ENCODE peak calls at places on chromosomes 12 and 14, in eight cellular contexts. K, H, W, Y, G, O, D and R are unnamed samples.
A peak's percentile ranks its signal among the peaks of the same experiment; 100 is the strongest.

GRCh38 chr12:72610854-72611358 is 338.7 kb downstream of the TRHDE start:
- DNase-seq in H (peak; percentile 10), G (peak; percentile 74), W (no peak), O (peak; percentile 24), Y (no peak), D (no peak), K (no peak), R (no peak)

GRCh38 chr14:101849125-101849524 is 87.6 kb downstream of the PPP2R5C start:
- DNase-seq in D (no peak), H (no peak), W (no peak), O (peak; percentile 27), Y (no peak), K (no peak), G (no peak), R (no peak)

GRCh38 chr12:52200086-52200782 is 8.4 kb upstream of the KRT80 start:
- DNase-seq in O (peak; percentile 52), Y (peak; percentile 72), G (no peak), W (no peak), K (no peak), H (peak; percentile 91), D (no peak), R (no peak)

GRCh38 chr14:69049675-69050074 is 70.6 kb upstream of the ACTN1 start:
- DNase-seq in G (no peak), W (peak; percentile 69), D (no peak), O (no peak), H (no peak), K (peak; percentile 67), Y (no peak), R (no peak)

GRCh38 chr12:113242018-113242418 is 20.8 kb downstream of the TPCN1 start:
- DNase-seq in H (no peak), W (no peak), Y (peak; percentile 26), K (peak; percentile 41), D (no peak), G (no peak), O (no peak), R (no peak)

GRCh38 chr14:74582910-74583581 is 29.0 kb downstream of the LTBP2 start:
- DNase-seq in G (no peak), Y (no peak), K (no peak), H (no peak), O (peak; percentile 54), D (no peak), W (peak; percentile 54), R (no peak)

GRCh38 chr14:97924922-97925613 is 1127.9 kb downstream of the VRK1 start:
- DNase-seq in H (no peak), K (no peak), W (no peak), Y (no peak), G (no peak), D (no peak), O (no peak), R (no peak)

GRCh38 chr14:38145142-38145541 is 62.6 kb upstream of the SSTR1 start:
- DNase-seq in Y (no peak), W (no peak), D (no peak), O (no peak), H (no peak), G (no peak), K (no peak), R (no peak)

GRCh38 chr12:64780531-64781373 is 21.5 kb upstream of the GNS start:
- DNase-seq in Y (peak; percentile 47), W (peak; percentile 20), G (peak; percentile 66), K (no peak), O (peak; percentile 52), D (no peak), H (peak; percentile 82), R (no peak)

GRCh38 chr12:81088221-81088620 is 10.3 kb downstream of the ACSS3 start:
- DNase-seq in W (no peak), H (no peak), O (no peak), G (no peak), Y (no peak), D (no peak), K (no peak), R (no peak)

GRCh38 chr12:81084848-81085350 is 7.0 kb downstream of the ACSS3 start:
- DNase-seq in G (no peak), D (no peak), K (no peak), H (no peak), O (no peak), Y (no peak), W (no peak), R (no peak)

GRCh38 chr12:81083906-81084513 is 6.1 kb downstream of the ACSS3 start:
- DNase-seq in W (no peak), Y (no peak), H (no peak), O (no peak), D (no peak), K (no peak), G (no peak), R (no peak)

GRCh38 chr12:81085832-81086231 is 8.0 kb downstream of the ACSS3 start:
- DNase-seq in K (no peak), G (no peak), D (no peak), H (no peak), W (no peak), O (no peak), Y (no peak), R (no peak)

DNA sequence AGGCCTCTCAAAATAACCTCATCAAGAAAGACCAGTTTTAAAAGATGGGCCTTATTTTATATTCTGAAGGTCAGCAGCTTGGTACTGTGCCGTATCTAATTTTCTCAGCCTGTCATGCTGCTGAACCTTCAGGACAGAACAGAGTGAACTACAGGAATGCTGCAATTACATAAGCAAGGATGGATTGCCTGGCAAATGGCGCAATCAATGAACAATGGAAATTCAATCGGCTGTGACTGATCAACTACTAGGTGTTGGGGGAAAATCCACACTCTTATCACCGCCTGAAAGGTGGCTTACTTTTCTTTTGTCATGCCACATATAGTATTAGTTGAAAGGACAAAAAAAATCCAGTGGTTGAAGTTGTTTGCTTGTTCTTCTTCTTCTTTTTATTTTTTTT is 8.5 kb downstream of the ACSS3 start:
- DNase-seq in Y (no peak), K (no peak), D (no peak), W (no peak), G (peak; percentile 52), H (no peak), O (no peak), R (no peak)
- H3K4me3 ChIP-seq in Y (no peak overlapping the region), K (no peak overlapping the region), D (no peak overlapping the region), W (no peak overlapping the region), G (no peak overlapping the region), H (no peak overlapping the region), O (no peak overlapping the region), R (no peak overlapping the region)

DNA sequence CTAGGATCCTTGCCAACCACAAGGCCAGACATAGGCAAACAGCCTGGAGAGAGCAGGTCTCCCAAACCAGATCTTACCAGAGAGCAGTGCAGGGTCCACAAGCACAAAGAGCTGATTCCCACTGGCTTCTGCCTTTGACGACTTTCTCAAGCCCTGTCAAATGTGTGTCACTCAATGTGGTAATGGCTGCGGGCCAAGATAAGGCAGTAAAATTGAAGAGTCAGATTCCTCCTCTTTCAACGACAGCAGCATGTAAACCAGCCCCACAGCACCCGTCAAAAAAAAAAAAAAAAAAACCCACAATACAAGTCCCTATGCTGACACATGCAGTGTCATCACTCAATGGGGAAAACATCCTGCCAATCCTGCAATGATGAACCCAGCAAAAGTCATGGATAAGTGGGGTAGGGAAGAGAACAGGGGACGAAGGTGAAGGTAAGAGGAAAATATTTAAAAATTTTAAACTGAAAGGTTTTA is at the start of gene STON2:
- DNase-seq in K (peak; percentile 71), H (no peak), W (peak; percentile 19), O (no peak), Y (no peak), D (no peak), G (no peak), R (peak; percentile 6)
- H3K4me3 ChIP-seq in K (no peak within 1 kb of the TSS), H (no peak within 1 kb of the TSS), W (no peak within 1 kb of the TSS), O (no peak within 1 kb of the TSS), Y (no peak within 1 kb of the TSS), D (no peak within 1 kb of the TSS), G (no peak within 1 kb of the TSS), R (no peak within 1 kb of the TSS)

GRCh38 chr14:35384386-35385041 is 20.0 kb downstream of the NFKBIA start:
- DNase-seq in Y (no peak), G (no peak), H (no peak), D (no peak), O (no peak), K (peak; percentile 96), W (peak; percentile 70), R (no peak)

GRCh38 chr14:35380794-35381193 is 23.8 kb downstream of the NFKBIA start:
- DNase-seq in D (no peak), H (no peak), G (no peak), Y (no peak), K (peak; percentile 57), W (no peak), O (no peak), R (no peak)

GRCh38 chr14:35385042-35385839 is 19.3 kb downstream of the NFKBIA start:
- DNase-seq in W (peak; percentile 88), G (no peak), O (peak; percentile 90), D (no peak), H (peak; percentile 58), Y (peak; percentile 45), K (peak; percentile 95), R (no peak)

GRCh38 chr14:35386673-35387125 is 17.9 kb downstream of the NFKBIA start:
- DNase-seq in Y (no peak), H (no peak), D (no peak), O (peak; percentile 53), W (peak; percentile 54), K (no peak), G (no peak), R (no peak)

DNA sequence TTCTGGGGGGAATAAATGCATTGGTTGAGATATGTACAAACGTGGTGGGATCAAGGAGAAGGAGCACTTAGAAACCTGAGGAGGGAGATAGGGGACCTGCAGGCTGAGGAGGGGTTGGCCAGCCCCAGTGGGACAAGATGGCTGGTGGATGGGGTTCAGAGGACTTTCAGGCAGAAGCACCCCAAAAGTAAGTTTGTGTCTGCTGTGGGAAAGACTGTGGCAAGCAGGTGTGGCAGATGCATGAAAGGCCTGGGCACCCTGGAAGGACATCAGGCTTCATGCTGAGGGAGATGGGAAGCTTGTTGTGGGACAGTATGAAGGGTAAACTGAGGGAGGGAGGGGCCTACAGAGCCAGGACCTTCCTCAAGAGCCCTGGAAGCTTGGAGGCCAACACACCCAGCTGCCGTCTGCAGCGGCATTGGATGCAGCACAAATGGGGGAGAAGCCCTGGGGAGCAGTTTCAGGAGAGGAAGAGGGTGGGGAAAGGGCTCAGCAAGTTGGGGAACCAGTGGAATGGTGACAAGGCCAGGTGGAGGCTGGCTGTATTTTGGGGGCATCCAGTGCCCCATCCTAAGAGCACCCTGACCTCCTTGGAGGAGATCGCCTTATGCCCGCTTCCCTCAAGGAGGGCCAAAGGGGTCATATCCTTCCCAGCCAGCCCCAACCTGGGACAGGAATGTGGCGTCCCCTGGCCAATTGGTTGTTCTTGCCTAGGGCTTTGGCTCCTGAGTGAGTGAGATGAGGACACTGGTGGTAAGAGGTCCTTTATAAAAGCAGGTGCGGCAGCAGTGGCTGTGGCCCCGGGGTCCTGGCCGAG is 20.8 kb downstream of the NFKBIA start:
- DNase-seq in D (no peak), G (no peak), K (no peak), Y (no peak), O (no peak), W (no peak), H (no peak), R (no peak)
- H3K4me3 ChIP-seq in D (no peak overlapping the region), G (no peak overlapping the region), K (no peak overlapping the region), Y (no peak overlapping the region), O (no peak overlapping the region), W (no peak overlapping the region), H (no peak overlapping the region), R (no peak overlapping the region)

DNA sequence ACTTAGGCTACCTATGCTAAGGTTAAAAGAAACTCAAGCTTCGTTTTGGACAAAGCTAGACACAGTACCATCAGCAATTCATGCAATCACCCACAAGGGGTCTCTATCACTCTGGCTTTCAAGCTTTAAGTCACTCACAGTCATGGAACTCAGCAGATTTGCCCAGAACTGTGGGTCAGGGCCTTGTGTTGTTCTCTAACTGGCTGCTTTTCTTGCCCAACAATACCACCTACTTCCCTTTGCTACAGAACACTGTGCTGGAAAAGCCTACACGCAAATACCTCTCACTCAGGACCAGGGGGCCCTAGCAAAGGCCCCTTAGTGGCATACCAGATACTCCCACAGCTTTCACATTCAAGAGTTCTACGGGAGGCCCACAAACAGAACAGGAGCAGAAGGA is 9.1 kb downstream of the NEMP1 start:
- DNase-seq in O (peak; percentile 82), K (peak; percentile 84), W (peak; percentile 76), Y (peak; percentile 54), D (peak; percentile 75), H (peak; percentile 69), G (peak; percentile 92), R (peak; percentile 66)
- H3K4me3 ChIP-seq in O (no peak overlapping the region), K (no peak overlapping the region), W (no peak overlapping the region), Y (no peak overlapping the region), D (no peak overlapping the region), H (no peak overlapping the region), G (no peak overlapping the region), R (no peak overlapping the region)